ENCODE peak calls at places on chromosomes 4 and X, in seven cellular contexts. One of them, this sample, is unnamed.

GRCh38 chr4:91448668-91449330 is 855.0 kb upstream of the GRID2 start:
- DNase-seq in CD8-positive, alpha-beta T cell: no peak
- DNase-seq in heart left ventricle: no peak
- DNase-seq in endothelial cell: no peak
- DNase-seq in endodermal cell: no peak
- DNase-seq in GM12864: no peak
- DNase-seq in upper lobe of left lung: no peak
- DNase-seq in this sample: no peak

GRCh38 chr4:13640149-13640671 is 12.7 kb upstream of the BOD1L1 start:
- DNase-seq in endodermal cell: peak
- DNase-seq in heart left ventricle: no peak
- DNase-seq in endothelial cell: no peak
- DNase-seq in upper lobe of left lung: no peak
- DNase-seq in CD8-positive, alpha-beta T cell: no peak
- DNase-seq in GM12864: no peak
- DNase-seq in this sample: no peak

GRCh38 chrX:68698955-68699354 is 51.5 kb downstream of the STARD8 start:
- DNase-seq in CD8-positive, alpha-beta T cell: no peak
- DNase-seq in upper lobe of left lung: no peak
- DNase-seq in endodermal cell: peak
- DNase-seq in GM12864: no peak
- DNase-seq in endothelial cell: no peak
- DNase-seq in heart left ventricle: no peak
- DNase-seq in this sample: no peak

GRCh38 chr4:88211473-88212252 is 53.2 kb upstream of the ABCG2 start:
- DNase-seq in heart left ventricle: no peak
- DNase-seq in GM12864: peak
- DNase-seq in CD8-positive, alpha-beta T cell: peak
- DNase-seq in endothelial cell: peak
- DNase-seq in upper lobe of left lung: no peak
- DNase-seq in endodermal cell: peak
- DNase-seq in this sample: no peak

GRCh38 chrX:108399427-108400165 is 38.6 kb downstream of the COL4A6 start:
- DNase-seq in endodermal cell: no peak
- DNase-seq in CD8-positive, alpha-beta T cell: no peak
- DNase-seq in endothelial cell: no peak
- DNase-seq in heart left ventricle: no peak
- DNase-seq in GM12864: no peak
- DNase-seq in upper lobe of left lung: no peak
- DNase-seq in this sample: no peak

GRCh38 chr4:53763813-53764597 is 172.7 kb upstream of the LNX1 start:
- DNase-seq in endothelial cell: no peak
- DNase-seq in GM12864: no peak
- DNase-seq in upper lobe of left lung: no peak
- DNase-seq in CD8-positive, alpha-beta T cell: no peak
- DNase-seq in endodermal cell: no peak
- DNase-seq in heart left ventricle: no peak
- DNase-seq in this sample: no peak

GRCh38 chrX:96770315-96770714 is 85.7 kb downstream of the DIAPH2 start:
- DNase-seq in CD8-positive, alpha-beta T cell: no peak
- DNase-seq in upper lobe of left lung: no peak
- DNase-seq in endothelial cell: no peak
- DNase-seq in heart left ventricle: no peak
- DNase-seq in endodermal cell: no peak
- DNase-seq in GM12864: no peak
- DNase-seq in this sample: no peak

GRCh38 chr4:153115322-153116100 is 88.7 kb upstream of the TRIM2 start:
- DNase-seq in heart left ventricle: no peak
- DNase-seq in GM12864: peak
- DNase-seq in endodermal cell: no peak
- DNase-seq in endothelial cell: no peak
- DNase-seq in upper lobe of left lung: peak
- DNase-seq in CD8-positive, alpha-beta T cell: peak
- DNase-seq in this sample: no peak

GRCh38 chrX:255923-256331 is 25.3 kb upstream of the PLCXD1 start:
- DNase-seq in CD8-positive, alpha-beta T cell: no peak
- DNase-seq in endodermal cell: peak
- DNase-seq in upper lobe of left lung: no peak
- DNase-seq in heart left ventricle: no peak
- DNase-seq in GM12864: no peak
- DNase-seq in endothelial cell: no peak
- DNase-seq in this sample: no peak

GRCh38 chrX:40449956-40450701 is 130.6 kb upstream of the ATP6AP2 start:
- DNase-seq in endothelial cell: no peak
- DNase-seq in upper lobe of left lung: no peak
- DNase-seq in heart left ventricle: no peak
- DNase-seq in CD8-positive, alpha-beta T cell: no peak
- DNase-seq in GM12864: no peak
- DNase-seq in endodermal cell: no peak
- DNase-seq in this sample: no peak

GRCh38 chr4:140756292-140757219 is at the start of gene TBC1D9:
- DNase-seq in upper lobe of left lung: peak
- DNase-seq in GM12864: peak
- DNase-seq in endodermal cell: peak
- DNase-seq in heart left ventricle: peak
- DNase-seq in CD8-positive, alpha-beta T cell: no peak
- DNase-seq in endothelial cell: peak
- DNase-seq in this sample: peak

GRCh38 chr4:6299875-6300274 is 30.2 kb downstream of the WFS1 start:
- DNase-seq in heart left ventricle: peak
- DNase-seq in endothelial cell: no peak
- DNase-seq in endodermal cell: no peak
- DNase-seq in upper lobe of left lung: no peak
- DNase-seq in GM12864: no peak
- DNase-seq in CD8-positive, alpha-beta T cell: no peak
- DNase-seq in this sample: no peak

GRCh38 chr4:151667025-151667424 is 93.8 kb downstream of the GATB start:
- DNase-seq in CD8-positive, alpha-beta T cell: no peak
- DNase-seq in heart left ventricle: no peak
- DNase-seq in endothelial cell: no peak
- DNase-seq in endodermal cell: peak
- DNase-seq in upper lobe of left lung: no peak
- DNase-seq in GM12864: no peak
- DNase-seq in this sample: no peak

GRCh38 chr4:151670843-151671242 is 90.0 kb downstream of the GATB start:
- DNase-seq in endodermal cell: no peak
- DNase-seq in GM12864: no peak
- DNase-seq in endothelial cell: no peak
- DNase-seq in upper lobe of left lung: no peak
- DNase-seq in CD8-positive, alpha-beta T cell: no peak
- DNase-seq in heart left ventricle: no peak
- DNase-seq in this sample: no peak

GRCh38 chr4:151667666-151668065 is 93.1 kb downstream of the GATB start:
- DNase-seq in CD8-positive, alpha-beta T cell: no peak
- DNase-seq in endodermal cell: no peak
- DNase-seq in GM12864: no peak
- DNase-seq in upper lobe of left lung: no peak
- DNase-seq in heart left ventricle: no peak
- DNase-seq in endothelial cell: no peak
- DNase-seq in this sample: no peak

GRCh38 chr4:151669990-151670389 is 90.8 kb downstream of the GATB start:
- DNase-seq in upper lobe of left lung: no peak
- DNase-seq in heart left ventricle: no peak
- DNase-seq in CD8-positive, alpha-beta T cell: no peak
- DNase-seq in GM12864: no peak
- DNase-seq in endothelial cell: no peak
- DNase-seq in endodermal cell: no peak
- DNase-seq in this sample: no peak

DNA sequence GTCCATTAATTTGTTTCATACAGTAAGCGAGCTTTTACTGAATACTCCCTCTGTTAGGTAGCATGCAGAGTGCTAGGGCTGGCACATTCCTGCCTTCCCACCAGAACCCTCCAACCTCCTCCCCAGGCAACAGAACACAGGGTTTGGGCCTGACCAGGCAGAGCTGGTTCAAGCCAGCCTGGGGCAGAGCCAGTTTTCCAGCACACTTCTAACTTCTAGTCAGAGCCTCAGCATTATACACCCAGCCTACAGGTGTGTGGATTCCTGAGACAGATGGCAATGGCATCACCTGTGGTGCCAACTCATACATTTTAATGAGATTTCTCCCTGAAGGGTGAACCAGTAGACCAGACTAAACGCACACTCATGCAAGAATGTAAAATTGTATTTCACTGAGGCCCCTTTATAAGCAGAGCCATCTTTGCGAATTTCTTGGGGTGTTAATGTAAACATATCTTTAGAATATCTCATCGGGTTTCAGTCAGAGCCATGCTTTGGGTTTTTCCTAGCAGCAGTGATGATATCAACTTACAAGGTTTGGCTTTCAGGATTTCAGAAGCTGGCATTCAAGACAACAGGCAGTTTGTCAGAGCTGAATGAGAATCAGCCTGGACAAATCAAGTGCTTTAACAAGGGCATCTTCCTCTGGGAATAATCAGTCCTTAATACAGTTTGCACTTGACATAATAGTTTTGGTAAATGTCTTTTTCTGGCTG is 92.0 kb downstream of the GATB start:
- DNase-seq in endodermal cell: no peak
- DNase-seq in heart left ventricle: no peak
- DNase-seq in endothelial cell: no peak
- DNase-seq in upper lobe of left lung: no peak
- DNase-seq in GM12864: no peak
- DNase-seq in CD8-positive, alpha-beta T cell: no peak
- DNase-seq in this sample: no peak
- TF ChIP-seq CTCF in endodermal cell: no peak
- TF ChIP-seq CTCF in heart left ventricle: no peak
- TF ChIP-seq CTCF in endothelial cell: no peak
- TF ChIP-seq CTCF in upper lobe of left lung: no peak
- TF ChIP-seq CTCF in GM12864: no peak
- TF ChIP-seq CTCF in CD8-positive, alpha-beta T cell: no peak
- TF ChIP-seq CTCF in this sample: no peak

GRCh38 chr4:26999689-27000088 is 139.0 kb downstream of the STIM2 start:
- DNase-seq in endodermal cell: no peak
- DNase-seq in CD8-positive, alpha-beta T cell: no peak
- DNase-seq in upper lobe of left lung: no peak
- DNase-seq in heart left ventricle: no peak
- DNase-seq in GM12864: no peak
- DNase-seq in endothelial cell: no peak
- DNase-seq in this sample: no peak

GRCh38 chr4:27000122-27000521 is 139.5 kb downstream of the STIM2 start:
- DNase-seq in GM12864: no peak
- DNase-seq in upper lobe of left lung: no peak
- DNase-seq in CD8-positive, alpha-beta T cell: no peak
- DNase-seq in endodermal cell: no peak
- DNase-seq in heart left ventricle: no peak
- DNase-seq in endothelial cell: no peak
- DNase-seq in this sample: no peak

GRCh38 chr4:27001398-27002164 is 140.9 kb downstream of the STIM2 start:
- DNase-seq in heart left ventricle: no peak
- DNase-seq in CD8-positive, alpha-beta T cell: no peak
- DNase-seq in upper lobe of left lung: no peak
- DNase-seq in GM12864: no peak
- DNase-seq in endodermal cell: peak
- DNase-seq in endothelial cell: no peak
- DNase-seq in this sample: no peak

GRCh38 chr4:27003602-27004238 is 143.1 kb downstream of the STIM2 start:
- DNase-seq in CD8-positive, alpha-beta T cell: no peak
- DNase-seq in upper lobe of left lung: no peak
- DNase-seq in endodermal cell: no peak
- DNase-seq in heart left ventricle: no peak
- DNase-seq in GM12864: no peak
- DNase-seq in endothelial cell: no peak
- DNase-seq in this sample: no peak

DNA sequence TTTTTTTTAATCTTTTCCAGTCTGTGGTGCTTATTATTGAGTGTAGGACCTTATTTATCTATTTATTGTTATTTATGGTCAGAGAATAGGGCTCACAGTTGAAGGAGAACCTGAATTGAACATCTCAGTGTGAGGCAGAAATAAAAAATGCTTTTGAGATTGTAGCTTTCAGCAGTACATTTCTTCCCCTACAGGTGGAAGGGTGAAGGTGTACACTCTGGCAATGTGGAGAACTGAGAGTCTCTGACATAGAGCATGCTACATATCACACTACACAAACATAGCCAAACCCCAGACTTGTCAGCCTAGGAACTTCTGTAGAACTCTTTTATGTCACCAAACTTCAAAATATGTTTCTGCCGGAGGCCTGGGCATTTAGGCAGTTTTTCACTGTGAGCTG is 140.2 kb downstream of the STIM2 start:
- DNase-seq in heart left ventricle: no peak
- DNase-seq in endodermal cell: no peak
- DNase-seq in GM12864: no peak
- DNase-seq in endothelial cell: no peak
- DNase-seq in CD8-positive, alpha-beta T cell: no peak
- DNase-seq in upper lobe of left lung: no peak
- DNase-seq in this sample: no peak
- TF ChIP-seq CTCF in heart left ventricle: no peak
- TF ChIP-seq CTCF in endodermal cell: peak
- TF ChIP-seq CTCF in GM12864: peak
- TF ChIP-seq CTCF in endothelial cell: no peak
- TF ChIP-seq CTCF in CD8-positive, alpha-beta T cell: peak
- TF ChIP-seq CTCF in upper lobe of left lung: peak
- TF ChIP-seq CTCF in this sample: peak

DNA sequence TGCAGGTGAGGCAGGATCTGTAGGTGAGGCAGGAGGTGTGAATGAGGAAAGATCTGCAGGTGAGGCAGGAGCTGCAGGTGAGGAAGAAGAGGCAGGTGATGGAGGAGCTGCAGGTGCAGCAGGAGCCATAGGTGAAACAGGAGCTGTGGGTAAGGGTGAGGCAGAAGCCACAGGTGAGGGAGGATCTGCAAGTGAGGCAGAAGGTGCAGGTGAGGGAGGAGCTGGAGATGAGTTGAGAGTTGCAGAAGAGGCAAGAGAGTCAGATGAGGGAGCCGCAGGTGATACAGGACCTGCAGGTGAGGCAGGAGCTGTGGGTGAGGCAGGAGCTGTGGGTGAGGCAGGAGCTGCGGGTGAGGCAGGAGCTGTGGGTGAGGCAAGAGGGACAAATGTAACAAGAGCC is 27.1 kb upstream of the PNMA3 start:
- DNase-seq in CD8-positive, alpha-beta T cell: no peak
- DNase-seq in heart left ventricle: no peak
- DNase-seq in GM12864: no peak
- DNase-seq in upper lobe of left lung: no peak
- DNase-seq in endodermal cell: no peak
- DNase-seq in endothelial cell: no peak
- DNase-seq in this sample: no peak
- TF ChIP-seq CTCF in CD8-positive, alpha-beta T cell: no peak
- TF ChIP-seq CTCF in heart left ventricle: no peak
- TF ChIP-seq CTCF in GM12864: no peak
- TF ChIP-seq CTCF in upper lobe of left lung: no peak
- TF ChIP-seq CTCF in endodermal cell: no peak
- TF ChIP-seq CTCF in endothelial cell: no peak
- TF ChIP-seq CTCF in this sample: no peak

GRCh38 chrX:30275498-30275897 is 28.6 kb downstream of the MAGEB1 start:
- DNase-seq in endothelial cell: no peak
- DNase-seq in heart left ventricle: no peak
- DNase-seq in upper lobe of left lung: no peak
- DNase-seq in endodermal cell: no peak
- DNase-seq in CD8-positive, alpha-beta T cell: no peak
- DNase-seq in GM12864: no peak
- DNase-seq in this sample: no peak
- TF ChIP-seq CTCF in endothelial cell: no peak
- TF ChIP-seq CTCF in heart left ventricle: peak
- TF ChIP-seq CTCF in upper lobe of left lung: no peak
- TF ChIP-seq CTCF in endodermal cell: peak
- TF ChIP-seq CTCF in CD8-positive, alpha-beta T cell: no peak
- TF ChIP-seq CTCF in GM12864: no peak
- TF ChIP-seq CTCF in this sample: no peak

This sample was measured in glutamatergic neuron.